ENCODE peak calls at places on chromosomes 1 and 21, in five cellular contexts. Q is HCT116, H is GM12878, I is H1, O is HepG2. G is an unnamed sample.

GRCh38 chr1:207040181-207040533 is 7.6 kb upstream of the C1orf116 start:
- DNase-seq in Q (no peak), H (no peak), I (no peak), O (no peak), G (no peak)

GRCh38 chr1:25996966-25997758 is 701 bp downstream of the PAFAH2 start:
- DNase-seq in Q (no peak), H (peak; percentile 15), I (no peak), O (peak; percentile 81), G (no peak)

GRCh38 chr1:156648951-156649350 is 7.0 kb downstream of the BCAN start:
- DNase-seq in Q (no peak), H (no peak), I (no peak), O (no peak), G (no peak)

GRCh38 chr1:94754101-94754500 is 66.1 kb upstream of the SLC44A3 start:
- DNase-seq in Q (no peak), H (no peak), I (no peak), O (no peak), G (no peak)

GRCh38 chr1:59948990-59949389 is 22.4 kb upstream of the CYP2J2 start:
- DNase-seq in Q (no peak), H (no peak), I (no peak), O (peak; percentile 10), G (no peak)

GRCh38 chr1:173269490-173270230 is 62.5 kb upstream of the TNFSF4 start:
- DNase-seq in Q (peak; percentile 37), H (no peak), I (no peak), O (no peak), G (no peak)

GRCh38 chr1:235069577-235070563 is 58.8 kb downstream of the TOMM20 start:
- DNase-seq in Q (no peak), H (no peak), I (no peak), O (peak; percentile 90), G (peak; percentile 94)

GRCh38 chr21:23101111-23101510 is 2102.9 kb downstream of the NCAM2 start:
- DNase-seq in Q (no peak), H (no peak), I (no peak), O (no peak), G (no peak)

GRCh38 chr1:242477944-242478343 is 46.6 kb downstream of the PLD5 start:
- DNase-seq in Q (no peak), H (no peak), I (no peak), O (no peak), G (no peak)

GRCh38 chr1:40532844-40533424 is 1.5 kb downstream of the ZNF684 start:
- DNase-seq in Q (peak; percentile 50), H (peak; percentile 45), I (no peak), O (peak; percentile 73), G (peak; percentile 64)

GRCh38 chr1:93123141-93123783 is 44.2 kb downstream of the MTF2 start:
- DNase-seq in Q (no peak), H (no peak), I (no peak), O (no peak), G (no peak)

GRCh38 chr1:201826830-201827229 is 2.1 kb upstream of the IPO9 start:
- DNase-seq in Q (no peak), H (no peak), I (no peak), O (no peak), G (peak; percentile 10)

GRCh38 chr21:42913461-42913860 is 12.0 kb downstream of the ERVH48-1 start:
- DNase-seq in Q (no peak), H (no peak), I (no peak), O (no peak), G (no peak)

GRCh38 chr1:206430031-206430983 is 40.0 kb upstream of the IKBKE start:
- DNase-seq in Q (no peak), H (peak; percentile 48), I (no peak), O (no peak), G (no peak)

GRCh38 chr1:206131037-206131436 is 13.8 kb upstream of the AVPR1B start:
- DNase-seq in Q (no peak), H (no peak), I (no peak), O (no peak), G (no peak)

GRCh38 chr1:185499986-185500626 is 183.1 kb upstream of the IVNS1ABP start:
- DNase-seq in Q (no peak), H (no peak), I (no peak), O (no peak), G (no peak)

GRCh38 chr1:99266731-99267130 is 2.4 kb downstream of the PLPPR4 start:
- DNase-seq in Q (no peak), H (no peak), I (no peak), O (no peak), G (no peak)

GRCh38 chr1:43861337-43861736 is 72.3 kb upstream of the ARTN start:
- DNase-seq in Q (no peak), H (no peak), I (no peak), O (no peak), G (no peak)

GRCh38 chr1:26666855-26667254 is 29.0 kb upstream of the ARID1A start:
- DNase-seq in Q (no peak), H (no peak), I (no peak), O (no peak), G (no peak)

GRCh38 chr1:192159769-192160168 is 1.5 kb downstream of the RGS18 start:
- DNase-seq in Q (no peak), H (no peak), I (no peak), O (no peak), G (no peak)

GRCh38 chr1:32393136-32393535 is 1.1 kb downstream of the BSDC1 start:
- DNase-seq in Q (no peak), H (no peak), I (no peak), O (peak; percentile 13), G (no peak)

GRCh38 chr1:171139890-171140289 is 45.2 kb upstream of the FMO2 start:
- DNase-seq in Q (no peak), H (no peak), I (no peak), O (no peak), G (no peak)

GRCh38 chr1:44036409-44037111 is 5.3 kb upstream of the SLC6A9 start:
- DNase-seq in Q (peak; percentile 64), H (no peak), I (peak; percentile 80), O (peak; percentile 55), G (no peak)

GRCh38 chr21:14762734-14763694 is 216.9 kb upstream of the SAMSN1 start:
- DNase-seq in Q (no peak), H (peak; percentile 82), I (no peak), O (no peak), G (no peak)

GRCh38 chr1:36089393-36090121 is 865 bp downstream of the ADPRS start:
- DNase-seq in Q (no peak), H (peak; percentile 15), I (no peak), O (no peak), G (no peak)

GRCh38 chr1:38923607-38924006 is 18.0 kb downstream of the RHBDL2 start:
- DNase-seq in Q (no peak), H (no peak), I (no peak), O (no peak), G (no peak)

GRCh38 chr21:31530918-31531705 is 128.4 kb upstream of the SOD1 start:
- DNase-seq in Q (no peak), H (no peak), I (no peak), O (no peak), G (no peak)

GRCh38 chr1:42737257-42737656 is 2.8 kb downstream of the CLDN19 start:
- DNase-seq in Q (no peak), H (peak; percentile 25), I (no peak), O (no peak), G (peak; percentile 49)

GRCh38 chr1:24437631-24438396 is 22.2 kb downstream of the NIPAL3 start:
- DNase-seq in Q (no peak), H (no peak), I (no peak), O (no peak), G (no peak)

GRCh38 chr1:25703671-25704637 is 87.4 kb downstream of the MAN1C1 start:
- DNase-seq in Q (no peak), H (no peak), I (no peak), O (no peak), G (no peak)

GRCh38 chr1:228242313-228242864 is 34.5 kb downstream of the OBSCN start:
- DNase-seq in Q (no peak), H (no peak), I (no peak), O (no peak), G (no peak)

GRCh38 chr1:160030657-160031367 is 978 bp downstream of the PIGM start:
- DNase-seq in Q (no peak), H (no peak), I (no peak), O (no peak), G (peak; percentile 12)

GRCh38 chr1:160028426-160028825 is 3.4 kb downstream of the PIGM start:
- DNase-seq in Q (no peak), H (no peak), I (no peak), O (no peak), G (no peak)

GRCh38 chr1:160032165-160032827 is 506 bp upstream of the PIGM start:
- DNase-seq in Q (no peak), H (no peak), I (no peak), O (no peak), G (peak; percentile 45)

GRCh38 chr1:160031368-160032164 is at the start of gene PIGM:
- DNase-seq in Q (peak; percentile 93), H (peak; percentile 66), I (peak; percentile 95), O (peak; percentile 94), G (peak; percentile 86)
- TF ChIP-seq JUND in Q (peak; percentile 64), H (no peak), I (no peak), O (no peak), G (no peak)

GRCh38 chr1:220768127-220768601 is 18.5 kb upstream of the MTARC1 start:
- DNase-seq in Q (no peak), H (no peak), I (no peak), O (peak; percentile 85), G (no peak)

GRCh38 chr1:220770245-220770913 is 16.3 kb upstream of the MTARC1 start:
- DNase-seq in Q (no peak), H (peak; percentile 49), I (no peak), O (no peak), G (no peak)

GRCh38 chr1:220764757-220765156 is 16.6 kb downstream of the MTARC2 start:
- DNase-seq in Q (no peak), H (no peak), I (no peak), O (no peak), G (no peak)

GRCh38 chr1:220769205-220769604 is 17.5 kb upstream of the MTARC1 start:
- DNase-seq in Q (no peak), H (no peak), I (no peak), O (no peak), G (no peak)

GRCh38 chr1:220767312-220768126 is 19.2 kb upstream of the MTARC1 start:
- DNase-seq in Q (no peak), H (no peak), I (no peak), O (peak; percentile 78), G (no peak)
- TF ChIP-seq JUND in Q (no peak), H (no peak), I (no peak), O (no peak), G (no peak)

GRCh38 chr1:1118011-1118892 is 2.4 kb upstream of the C1orf159 start:
- DNase-seq in Q (no peak), H (no peak), I (no peak), O (no peak), G (no peak)
- TF ChIP-seq JUND in Q (no peak), H (no peak), I (no peak), O (no peak), G (no peak)

GRCh38 chr1:89670711-89671110 is 37.8 kb downstream of the LRRC8C start:
- DNase-seq in Q (no peak), H (no peak), I (no peak), O (no peak), G (no peak)

GRCh38 chr1:89667691-89668090 is 34.8 kb downstream of the LRRC8C start:
- DNase-seq in Q (no peak), H (no peak), I (no peak), O (no peak), G (no peak)

GRCh38 chr1:89669445-89669844 is 36.5 kb downstream of the LRRC8C start:
- DNase-seq in Q (no peak), H (no peak), I (no peak), O (no peak), G (no peak)

GRCh38 chr1:89670168-89670567 is 37.2 kb downstream of the LRRC8C start:
- DNase-seq in Q (no peak), H (peak; percentile 94), I (no peak), O (no peak), G (no peak)

GRCh38 chr1:89666640-89667039 is 33.7 kb downstream of the LRRC8C start:
- DNase-seq in Q (no peak), H (no peak), I (no peak), O (no peak), G (no peak)
- TF ChIP-seq JUND in Q (no peak), H (no peak), I (no peak), O (no peak), G (no peak)

G was measured in T47D.